ENCODE peak calls at places on chromosomes 12 and 14, in six cellular contexts. B is right lobe of liver, U is EH, V is neural crest cell, R is ACHN, O is NCI-H460. W is an unnamed sample.

GRCh38 chr12:23803547-23803946 is 145.9 kb downstream of the SOX5 start:
- DNase-seq in R (no peak), U (no peak), B (no peak), O (no peak), V (no peak), W (no peak)

GRCh38 chr14:101061411-101062064 is 158.0 kb upstream of the RTL1 start:
- DNase-seq in U (no peak), R (no peak), O (no peak), V (no peak), B (no peak), W (no peak)

GRCh38 chr12:8852119-8852518 is 29.7 kb downstream of the A2ML1 start:
- DNase-seq in R (no peak), V (no peak), U (no peak), B (no peak), O (no peak), W (no peak)

GRCh38 chr14:58513272-58513671 is 85.8 kb downstream of the KIAA0586 start:
- DNase-seq in O (no peak), U (no peak), R (no peak), V (no peak), B (no peak), W (no peak)

GRCh38 chr14:59213368-59214315 is 25.2 kb downstream of the DAAM1 start:
- DNase-seq in U (peak), O (no peak), R (no peak), V (no peak), B (no peak), W (no peak)

GRCh38 chr14:73764881-73765280 is 50.7 kb upstream of the PNMA1 start:
- DNase-seq in V (no peak), R (no peak), U (peak), B (peak), O (no peak), W (peak)

GRCh38 chr12:15575797-15576560 is 213.2 kb downstream of the EPS8 start:
- DNase-seq in R (no peak), B (no peak), U (peak), V (no peak), O (no peak), W (no peak)

GRCh38 chr14:64729386-64730060 is 25.3 kb downstream of the PLEKHG3 start:
- DNase-seq in O (no peak), B (no peak), V (no peak), U (no peak), R (no peak), W (peak)

GRCh38 chr14:74599201-74599809 is 12.7 kb downstream of the LTBP2 start:
- DNase-seq in B (no peak), U (no peak), R (no peak), V (no peak), O (no peak), W (no peak)

GRCh38 chr14:90693413-90693812 is 122.8 kb downstream of the TTC7B start:
- DNase-seq in U (no peak), B (no peak), O (no peak), V (no peak), R (no peak), W (no peak)

GRCh38 chr14:64417042-64417770 is 29.1 kb downstream of the MTHFD1 start:
- DNase-seq in O (no peak), R (no peak), V (no peak), U (peak), B (no peak), W (no peak)

GRCh38 chr12:3655331-3655900 is 97.5 kb downstream of the CRACR2A start:
- DNase-seq in B (no peak), U (peak), O (no peak), R (peak), V (no peak), W (no peak)

W was measured in pancreas.